ENCODE peak calls at places on chromosome 13, in four cellular contexts. C is neuronal stem cell; Z is tibial artery; O is activated naive CD4-positive, alpha-beta T cell treated with anti-CD3 and anti-CD28 coated beads for 36 hours. E is an unnamed sample.
A peak's percentile ranks its signal among the peaks of the same experiment; 100 is the strongest.

GRCh38 chr13:97574926-97575325 is 141.0 kb downstream of the RAP2A start:
- DNase-seq in C (no peak), Z (no peak), O (peak; percentile 51), E (no peak)

GRCh38 chr13:101730420-101731000 is 278.0 kb downstream of the ITGBL1 start:
- DNase-seq in C (no peak), Z (no peak), O (no peak), E (no peak)

GRCh38 chr13:31697290-31697689 is 42.0 kb upstream of the RXFP2 start:
- DNase-seq in C (no peak), Z (no peak), O (no peak), E (no peak)

GRCh38 chr13:20713014-20713376 is 9.5 kb downstream of the IL17D start:
- DNase-seq in C (no peak), Z (peak; percentile 67), O (no peak), E (no peak)

GRCh38 chr13:105107781-105108180 is 1427.7 kb downstream of the EFNB2 start:
- DNase-seq in C (no peak), Z (no peak), O (no peak), E (no peak)

GRCh38 chr13:49749852-49750251 is 42.6 kb downstream of the KPNA3 start:
- DNase-seq in C (no peak), Z (no peak), O (no peak), E (no peak)

GRCh38 chr13:106599875-106600797 is 32.2 kb upstream of the ARGLU1 start:
- DNase-seq in C (no peak), Z (no peak), O (peak; percentile 13), E (peak; percentile 2)

GRCh38 chr13:54018485-54018884 is 989.9 kb downstream of the OLFM4 start:
- DNase-seq in C (no peak), Z (no peak), O (no peak), E (no peak)